ENCODE peak calls at places on chromosomes 4 and X, in ten cellular contexts. B is cardiac muscle cell, T is endodermal cell, R is tibial artery, K is heart left ventricle, Q is testis, X is lung, N is gastrocnemius medialis, D is psoas muscle, O is PC-3. E is an unnamed sample.

GRCh38 chr4:15043226-15043625 is 40.9 kb downstream of the CPEB2 start:
- DNase-seq in Q (no peak), O (peak; percentile 40), B (peak; percentile 18), K (no peak), N (no peak), X (no peak), T (no peak), R (no peak), D (no peak), E (no peak)

GRCh38 chrX:128020701-128021100 is 31.5 kb downstream of the ACTRT1 start:
- DNase-seq in X (no peak), D (no peak), N (no peak), O (peak; percentile 90), Q (no peak), K (no peak), B (peak; percentile 0), R (no peak), T (no peak), E (no peak)

GRCh38 chrX:40041915-40042314 is 55.8 kb downstream of the BCOR start:
- DNase-seq in O (no peak), D (no peak), N (no peak), B (no peak), T (no peak), R (no peak), X (no peak), K (no peak), Q (no peak), E (no peak)

GRCh38 chr4:183099537-183100297 is 660 bp downstream of the WWC2 start:
- DNase-seq in B (no peak), R (peak; percentile 22), T (peak; percentile 92), O (peak; percentile 31), D (peak; percentile 71), X (peak; percentile 34), Q (peak; percentile 58), N (no peak), K (peak; percentile 35), E (peak; percentile 68)

GRCh38 chrX:108362026-108362425 is 76.2 kb downstream of the COL4A6 start:
- DNase-seq in D (no peak), O (peak; percentile 20), X (no peak), B (no peak), R (no peak), T (no peak), K (no peak), Q (no peak), N (no peak), E (no peak)

GRCh38 chr4:103099691-103100392 is at the start of gene BDH2:
- DNase-seq in Q (peak; percentile 78), N (peak; percentile 54), K (peak; percentile 64), O (peak; percentile 89), R (peak; percentile 64), D (peak; percentile 59), X (peak; percentile 72), B (peak; percentile 97), T (peak; percentile 58), E (peak; percentile 79)

GRCh38 chrX:120517936-120518335 is 42.8 kb downstream of the CUL4B start:
- DNase-seq in R (no peak), D (no peak), O (peak; percentile 77), Q (no peak), N (no peak), K (no peak), T (no peak), X (no peak), B (peak; percentile 52), E (no peak)

GRCh38 chr4:151459380-151459779 is 50.4 kb downstream of the FHIP1A start:
- DNase-seq in K (no peak), T (no peak), B (no peak), R (no peak), O (peak; percentile 54), N (no peak), Q (no peak), D (no peak), X (no peak), E (no peak)

GRCh38 chr4:2441393-2442174 is 22.8 kb downstream of the CFAP99 start:
- DNase-seq in R (no peak), O (peak; percentile 70), B (peak; percentile 69), X (peak; percentile 42), K (no peak), Q (peak; percentile 81), D (peak; percentile 63), N (no peak), T (peak; percentile 96), E (peak; percentile 69)

GRCh38 chr4:2353222-2354107 is 65.0 kb downstream of the ZFYVE28 start:
- DNase-seq in N (no peak), K (peak; percentile 32), D (peak; percentile 70), B (peak; percentile 69), R (peak; percentile 16), T (peak; percentile 49), X (no peak), O (no peak), Q (peak; percentile 46), E (peak; percentile 60)

GRCh38 chr4:110364911-110365520 is 110.9 kb upstream of the ENPEP start:
- DNase-seq in X (no peak), O (no peak), D (no peak), R (no peak), K (peak; percentile 43), Q (no peak), T (no peak), N (no peak), B (peak; percentile 44), E (no peak)

GRCh38 chrX:14029039-14029424 is 660 bp downstream of the GEMIN8 start:
- DNase-seq in O (no peak), D (no peak), K (no peak), R (no peak), N (no peak), B (no peak), Q (no peak), T (no peak), X (no peak), E (no peak)

GRCh38 chrX:14026121-14026520 is 3.6 kb downstream of the GEMIN8 start:
- DNase-seq in Q (no peak), X (no peak), O (no peak), T (no peak), N (no peak), R (no peak), K (no peak), D (no peak), B (no peak), E (no peak)

GRCh38 chrX:14028473-14028872 is 1.2 kb downstream of the GEMIN8 start:
- DNase-seq in D (no peak), O (no peak), T (no peak), K (no peak), N (no peak), R (no peak), Q (no peak), X (no peak), B (no peak), E (no peak)

GRCh38 chrX:14027511-14028019 is 2.1 kb downstream of the GEMIN8 start:
- DNase-seq in R (no peak), Q (no peak), D (no peak), B (peak; percentile 38), O (peak; percentile 86), T (no peak), N (no peak), K (no peak), X (no peak), E (no peak)

GRCh38 chrX:14027031-14027430 is 2.7 kb downstream of the GEMIN8 start:
- DNase-seq in O (peak; percentile 69), D (peak; percentile 58), X (no peak), T (no peak), N (no peak), K (peak; percentile 12), R (no peak), Q (peak; percentile 15), B (peak; percentile 25), E (no peak)
- H3K27ac ChIP-seq in O (peak overlapping the region; percentile 98), D (no peak overlapping the region), X (peak overlapping the region; percentile 70), T (peak overlapping the region; percentile 57), N (no peak overlapping the region), K (no peak overlapping the region), R (peak overlapping the region; percentile 15), Q (no peak overlapping the region), B (no peak overlapping the region), E (peak overlapping the region; percentile 22)

GRCh38 chr4:19227701-19228100 is 1024.0 kb upstream of the SLIT2 start:
- DNase-seq in R (no peak), Q (no peak), D (no peak), T (no peak), K (no peak), B (no peak), O (peak; percentile 39), X (no peak), N (no peak), E (no peak)

DNA sequence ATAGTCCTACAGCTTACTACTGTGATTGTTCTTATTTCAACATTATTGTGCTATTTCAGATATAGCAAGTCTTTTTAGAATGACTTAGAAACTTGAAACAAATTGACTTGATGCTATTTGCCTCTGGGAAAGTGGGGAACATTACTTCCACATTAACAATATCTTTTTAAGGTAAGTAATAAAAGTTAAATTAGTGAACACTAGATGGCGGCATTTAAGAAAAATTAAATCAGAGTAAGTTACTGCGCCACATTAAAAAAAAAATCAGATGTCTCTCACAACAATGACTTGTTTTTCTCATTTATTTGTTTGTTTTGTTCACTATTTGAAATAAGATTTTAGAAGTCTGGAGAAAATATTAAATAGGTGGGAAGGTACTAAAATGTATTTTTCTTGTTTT is 1026.9 kb upstream of the SLIT2 start:
- DNase-seq in B (peak; percentile 54), Q (no peak), K (no peak), R (no peak), T (no peak), X (no peak), D (no peak), O (peak; percentile 66), N (no peak), E (no peak)
- TF ChIP-seq CTCF in B (peak; percentile 25), Q (no peak), K (peak; percentile 59), R (peak; percentile 30), T (peak; percentile 75), X (no peak), D (peak; percentile 24), O (peak; percentile 50), N (no peak), E (no peak)

DNA sequence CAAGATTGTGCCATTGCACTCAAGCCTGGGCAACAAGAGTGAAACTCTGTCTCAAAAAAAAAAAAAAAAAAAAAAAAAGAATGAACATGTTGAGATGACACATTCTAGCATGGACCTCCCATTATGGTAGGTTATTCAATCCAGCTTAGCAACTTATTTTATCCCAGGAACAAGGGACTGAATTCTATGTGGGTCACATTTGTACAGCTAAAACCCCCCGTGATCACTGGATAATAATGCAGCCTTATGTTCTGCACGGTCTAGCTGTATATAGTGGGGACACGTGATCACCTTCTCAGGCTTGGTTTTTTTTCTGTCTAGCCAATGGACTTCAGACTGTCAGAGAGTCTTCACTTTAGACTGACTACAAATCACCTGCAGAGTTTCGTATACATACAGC is 115.2 kb upstream of the FRG1 start:
- DNase-seq in D (no peak), R (no peak), Q (no peak), O (no peak), B (no peak), N (no peak), T (no peak), X (no peak), K (no peak), E (no peak)
- H3K4me3 ChIP-seq in D (no peak overlapping the region), R (no peak overlapping the region), Q (no peak overlapping the region), O (no peak overlapping the region), B (no peak overlapping the region), N (no peak overlapping the region), T (no peak overlapping the region), X (no peak overlapping the region), K (no peak overlapping the region), E (no peak overlapping the region)

DNA sequence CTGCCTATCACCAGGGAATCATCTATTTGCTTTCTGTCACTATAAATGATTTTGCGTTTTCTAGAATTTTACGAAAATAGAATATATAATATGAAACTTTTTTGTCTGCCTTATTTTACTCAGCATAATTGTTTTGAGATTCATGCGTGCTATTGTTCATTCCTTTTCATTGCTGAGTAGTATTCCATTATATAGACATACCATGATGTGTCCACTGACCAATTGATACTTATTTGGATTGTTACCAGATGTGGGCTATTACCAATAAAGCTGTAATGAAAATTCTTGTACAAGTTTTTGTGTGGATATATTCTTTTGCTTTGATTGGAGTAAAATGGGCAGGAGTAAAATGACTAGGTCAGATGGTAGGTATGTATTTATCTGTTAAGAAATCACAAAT is 390.7 kb upstream of the EMCN start:
- DNase-seq in K (no peak), N (no peak), Q (no peak), R (no peak), O (no peak), X (no peak), T (no peak), B (no peak), D (no peak), E (no peak)
- H3K27ac ChIP-seq in K (no peak overlapping the region), N (no peak overlapping the region), Q (no peak overlapping the region), R (no peak overlapping the region), O (no peak overlapping the region), X (no peak overlapping the region), T (no peak overlapping the region), B (no peak overlapping the region), D (no peak overlapping the region), E (no peak overlapping the region)

E was measured in ascending aorta.